ENCODE peak calls at places on chromosomes 3 and 15, in nine cellular contexts. L is CD8-positive, alpha-beta T cell; G is IMR-90; Q is uterus; W is aorta; H is mesenchymal stem cell; N is vagina; I is cardiac muscle cell; O is astrocyte. Y is an unnamed sample.

GRCh38 chr3:162610261-162610660 is 1113.7 kb downstream of the OTOL1 start:
- DNase-seq in L (no peak), G (no peak), Q (no peak), W (no peak), H (no peak), N (no peak), I (no peak), O (no peak), Y (no peak)

GRCh38 chr3:111845996-111846395 is 13.1 kb upstream of the PHLDB2 start:
- DNase-seq in L (no peak), G (peak; percentile 76), Q (no peak), W (no peak), H (peak; percentile 56), N (no peak), I (no peak), O (no peak), Y (no peak)

GRCh38 chr3:111649180-111649579 is 54.0 kb upstream of the ZBED2 start:
- DNase-seq in L (no peak), G (peak; percentile 73), Q (no peak), W (no peak), H (peak; percentile 54), N (no peak), I (no peak), O (no peak), Y (no peak)

GRCh38 chr3:14297305-14297704 is 105.1 kb upstream of the SLC6A6 start:
- DNase-seq in L (no peak), G (no peak), Q (no peak), W (no peak), H (no peak), N (no peak), I (no peak), O (no peak), Y (no peak)

GRCh38 chr3:16040991-16041390 is 133.5 kb upstream of the GALNT15 start:
- DNase-seq in L (no peak), G (no peak), Q (no peak), W (no peak), H (no peak), N (no peak), I (no peak), O (no peak), Y (no peak)

GRCh38 chr3:52890735-52891134 is 6.6 kb downstream of the STIMATE start:
- DNase-seq in L (no peak), G (no peak), Q (no peak), W (no peak), H (no peak), N (peak; percentile 19), I (no peak), O (no peak), Y (no peak)

GRCh38 chr3:189664311-189664710 is 33.1 kb downstream of the TP63 start:
- DNase-seq in L (no peak), G (peak; percentile 96), Q (no peak), W (no peak), H (peak; percentile 80), N (no peak), I (no peak), O (peak; percentile 90), Y (no peak)

GRCh38 chr15:60972866-60973265 is 256.2 kb downstream of the RORA start:
- DNase-seq in L (no peak), G (peak; percentile 93), Q (no peak), W (no peak), H (peak; percentile 65), N (no peak), I (no peak), O (peak; percentile 80), Y (no peak)

GRCh38 chr3:152269423-152270144 is 855 bp downstream of the MBNL1 start:
- DNase-seq in L (peak; percentile 81), G (peak; percentile 94), Q (peak; percentile 85), W (peak; percentile 73), H (peak; percentile 92), N (no peak), I (peak; percentile 60), O (peak; percentile 92), Y (peak; percentile 35)

GRCh38 chr3:108546249-108546648 is 35.9 kb upstream of the MYH15 start:
- DNase-seq in L (no peak), G (peak; percentile 4), Q (no peak), W (no peak), H (peak; percentile 29), N (no peak), I (no peak), O (peak; percentile 7), Y (no peak)

GRCh38 chr3:108408883-108409612 is 101.3 kb downstream of the MYH15 start:
- DNase-seq in L (no peak), G (no peak), Q (no peak), W (no peak), H (no peak), N (no peak), I (no peak), O (no peak), Y (no peak)

GRCh38 chr3:141114816-141115458 is 63.8 kb downstream of the SPSB4 start:
- DNase-seq in L (no peak), G (no peak), Q (no peak), W (no peak), H (peak; percentile 11), N (peak; percentile 7), I (peak; percentile 31), O (no peak), Y (no peak)

GRCh38 chr3:114586119-114586518 is 292.3 kb downstream of the TIGIT start:
- DNase-seq in L (no peak), G (no peak), Q (no peak), W (no peak), H (peak; percentile 66), N (no peak), I (no peak), O (no peak), Y (no peak)

GRCh38 chr3:69181592-69182211 is 59.3 kb upstream of the LMOD3 start:
- DNase-seq in L (no peak), G (peak; percentile 72), Q (no peak), W (no peak), H (peak; percentile 82), N (no peak), I (no peak), O (peak; percentile 60), Y (no peak)

GRCh38 chr3:14228611-14229470 is 50.2 kb downstream of the LSM3 start:
- DNase-seq in L (no peak), G (no peak), Q (no peak), W (no peak), H (no peak), N (no peak), I (no peak), O (no peak), Y (no peak)

GRCh38 chr3:99242271-99242670 is 340.8 kb upstream of the DCBLD2 start:
- DNase-seq in L (no peak), G (peak; percentile 80), Q (no peak), W (no peak), H (peak; percentile 25), N (no peak), I (no peak), O (peak; percentile 59), Y (no peak)

GRCh38 chr15:36275656-36276055 is 303.8 kb upstream of the CDIN1 start:
- DNase-seq in L (no peak), G (no peak), Q (no peak), W (no peak), H (no peak), N (no peak), I (no peak), O (no peak), Y (no peak)

GRCh38 chr3:94081880-94082279 is 19.0 kb downstream of the NSUN3 start:
- DNase-seq in L (no peak), G (no peak), Q (no peak), W (no peak), H (no peak), N (no peak), I (no peak), O (no peak), Y (no peak)

GRCh38 chr3:94082412-94082937 is 19.6 kb downstream of the NSUN3 start:
- DNase-seq in L (no peak), G (no peak), Q (no peak), W (no peak), H (no peak), N (no peak), I (no peak), O (peak; percentile 19), Y (no peak)

GRCh38 chr3:94089126-94089525 is 26.3 kb downstream of the NSUN3 start:
- DNase-seq in L (no peak), G (no peak), Q (no peak), W (no peak), H (no peak), N (no peak), I (no peak), O (no peak), Y (no peak)

GRCh38 chr3:94083261-94083660 is 20.4 kb downstream of the NSUN3 start:
- DNase-seq in L (no peak), G (no peak), Q (no peak), W (no peak), H (peak; percentile 17), N (no peak), I (no peak), O (no peak), Y (no peak)
- H3K4me1 ChIP-seq in L (peaks cover 13% of the 10 kb centered on the region), G (no peaks in the 10 kb centered on the region), Q (no peaks in the 10 kb centered on the region), W (peaks cover 2% of the 10 kb centered on the region), H (no peaks in the 10 kb centered on the region), N (no peaks in the 10 kb centered on the region), I (no peaks in the 10 kb centered on the region), O (no peaks in the 10 kb centered on the region), Y (no peaks in the 10 kb centered on the region)

GRCh38 chr15:40746916-40747418 is 8.1 kb downstream of the RMDN3 start:
- DNase-seq in L (no peak), G (peak; percentile 40), Q (no peak), W (no peak), H (no peak), N (no peak), I (no peak), O (no peak), Y (no peak)
- H3K27ac ChIP-seq in L (no peak overlapping the region), G (no peak overlapping the region), Q (no peak overlapping the region), W (no peak overlapping the region), H (no peak overlapping the region), N (no peak overlapping the region), I (no peak overlapping the region), O (no peak overlapping the region), Y (no peak overlapping the region)

DNA sequence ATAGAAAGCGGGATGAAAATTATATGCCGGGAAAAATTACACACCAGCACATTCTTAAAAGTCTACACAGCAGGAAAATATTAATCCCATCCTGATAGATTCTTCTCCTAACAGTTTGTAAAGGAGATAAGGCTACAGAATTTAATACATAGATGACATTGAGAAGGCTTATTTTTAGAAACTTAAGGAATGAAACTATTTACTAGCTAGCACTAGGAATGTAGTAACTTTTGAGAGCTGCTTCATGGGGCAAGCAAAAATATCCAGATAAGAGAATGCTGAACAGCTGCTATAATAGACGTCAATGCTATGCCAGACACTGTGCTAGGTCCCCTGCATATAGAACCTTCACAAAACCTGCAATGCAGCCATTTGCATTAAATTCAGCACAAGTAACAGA is 912.7 kb upstream of the NR2F2 start:
- DNase-seq in L (no peak), G (peak; percentile 36), Q (no peak), W (no peak), H (no peak), N (no peak), I (no peak), O (no peak), Y (no peak)
- H3K36me3 ChIP-seq in L (no peaks in the 10 kb centered on the region), G (no peaks in the 10 kb centered on the region), Q (no peaks in the 10 kb centered on the region), W (no peaks in the 10 kb centered on the region), H (no peaks in the 10 kb centered on the region), N (no peaks in the 10 kb centered on the region), I (no peaks in the 10 kb centered on the region), O (no peaks in the 10 kb centered on the region), Y (no peaks in the 10 kb centered on the region)

DNA sequence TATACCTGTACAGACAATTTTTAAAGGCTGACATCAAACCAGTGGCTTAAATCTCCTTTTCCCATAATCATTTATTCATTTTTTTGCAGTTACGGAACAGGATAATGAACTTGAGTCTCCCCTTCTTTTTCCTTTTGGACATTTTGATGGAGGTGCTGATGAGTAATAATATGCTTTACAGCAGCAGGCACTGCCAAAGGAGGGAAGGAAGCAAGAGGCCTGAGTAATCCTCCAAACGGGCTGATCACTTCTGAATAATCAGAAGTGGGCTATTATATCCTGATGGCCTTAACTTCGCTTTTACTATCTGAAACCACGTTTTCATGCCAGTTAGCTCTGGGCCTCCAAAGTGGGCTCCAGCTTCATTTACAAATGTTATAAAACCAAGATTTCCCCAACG is 527.2 kb downstream of the FOXP1 start:
- DNase-seq in L (no peak), G (peak; percentile 76), Q (no peak), W (no peak), H (no peak), N (no peak), I (no peak), O (peak; percentile 81), Y (no peak)
- H3K4me1 ChIP-seq in L (peaks cover 95% of the 10 kb centered on the region), G (peaks cover 28% of the 10 kb centered on the region), Q (peaks cover 25% of the 10 kb centered on the region), W (peaks cover 28% of the 10 kb centered on the region), H (peaks cover 10% of the 10 kb centered on the region), N (peaks cover 95% of the 10 kb centered on the region), I (peaks cover 58% of the 10 kb centered on the region), O (peaks cover 47% of the 10 kb centered on the region), Y (no peaks in the 10 kb centered on the region)

Y was measured in kidney.